ENCODE peak calls at places on chromosome 1, in seven cellular contexts. S is neuronal stem cell; M is stimulated activated naive CD4-positive, alpha-beta T cell; H is SK-N-SH; X is CD4-positive, alpha-beta memory T cell; W is stimulated activated CD8-positive, alpha-beta memory T cell treated with anti-CD3 and anti-CD28 coated beads, Interleukin-7, amount 100 ng/mL, for 1 hour; J is dorsolateral prefrontal cortex. G is an unnamed sample.

GRCh38 chr1:145827966-145828365 is 4.0 kb downstream of the POLR3C start:
- DNase-seq in S (no peak), M (no peak), H (no peak), X (no peak), W (no peak), J (no peak), G (no peak)

GRCh38 chr1:156727914-156728598 is at the start of gene METTL25B:
- DNase-seq in S (peak), M (peak), H (peak), X (no peak), W (no peak), J (peak), G (peak)

GRCh38 chr1:40981702-40982448 is 2.4 kb downstream of the CTPS1 start:
- DNase-seq in S (no peak), M (no peak), H (no peak), X (no peak), W (no peak), J (no peak), G (no peak)

GRCh38 chr1:224747578-224747977 is 131.5 kb downstream of the CNIH3 start:
- DNase-seq in S (no peak), M (no peak), H (no peak), X (no peak), W (no peak), J (no peak), G (peak)

GRCh38 chr1:111739222-111739983 is at the start of gene INKA2:
- DNase-seq in S (peak), M (peak), H (peak), X (peak), W (peak), J (peak), G (peak)

GRCh38 chr1:234517087-234517802 is 38.3 kb upstream of the TARBP1 start:
- DNase-seq in S (no peak), M (no peak), H (no peak), X (no peak), W (no peak), J (no peak), G (no peak)

GRCh38 chr1:33370286-33370685 is 49.4 kb upstream of the A3GALT2 start:
- DNase-seq in S (no peak), M (no peak), H (peak), X (no peak), W (no peak), J (no peak), G (no peak)

GRCh38 chr1:84299536-84300260 is 1.8 kb upstream of the SAMD13 start:
- DNase-seq in S (no peak), M (no peak), H (no peak), X (no peak), W (no peak), J (no peak), G (no peak)

GRCh38 chr1:245873068-245873467 is 634.0 kb downstream of the SMYD3 start:
- DNase-seq in S (no peak), M (no peak), H (no peak), X (no peak), W (no peak), J (no peak), G (no peak)